ENCODE peak calls at places on chromosomes 3 and 15, in seven cellular contexts. One of them, this sample, is unnamed. For H3K4me1, the result is how much of the 10 kb centered on the place peaks cover.

GRCh38 chr3:133047980-133048379 is 9.8 kb downstream of the TMEM108 start:
- DNase-seq in CD8-positive, alpha-beta memory T cell: no peak
- DNase-seq in A549: no peak
- DNase-seq in upper lobe of right lung: no peak
- DNase-seq in adipocyte: no peak
- DNase-seq in aorta: no peak
- DNase-seq in sigmoid colon: no peak
- DNase-seq in this sample: no peak

GRCh38 chr3:189305412-189305811 is 133.6 kb downstream of the TPRG1 start:
- DNase-seq in upper lobe of right lung: no peak
- DNase-seq in sigmoid colon: no peak
- DNase-seq in aorta: no peak
- DNase-seq in A549: no peak
- DNase-seq in adipocyte: peak
- DNase-seq in CD8-positive, alpha-beta memory T cell: no peak
- DNase-seq in this sample: no peak

GRCh38 chr3:85846940-85847339 is 888.2 kb downstream of the CADM2 start:
- DNase-seq in adipocyte: no peak
- DNase-seq in CD8-positive, alpha-beta memory T cell: no peak
- DNase-seq in upper lobe of right lung: no peak
- DNase-seq in aorta: no peak
- DNase-seq in A549: no peak
- DNase-seq in sigmoid colon: no peak
- DNase-seq in this sample: no peak

GRCh38 chr3:37519236-37519635 is 342.4 kb upstream of the CTDSPL start:
- DNase-seq in upper lobe of right lung: no peak
- DNase-seq in aorta: no peak
- DNase-seq in CD8-positive, alpha-beta memory T cell: no peak
- DNase-seq in A549: no peak
- DNase-seq in sigmoid colon: no peak
- DNase-seq in adipocyte: no peak
- DNase-seq in this sample: no peak

GRCh38 chr15:100766225-100767001 is 113.2 kb upstream of the ALDH1A3 start:
- DNase-seq in CD8-positive, alpha-beta memory T cell: no peak
- DNase-seq in upper lobe of right lung: peak
- DNase-seq in A549: no peak
- DNase-seq in aorta: no peak
- DNase-seq in adipocyte: peak
- DNase-seq in sigmoid colon: peak
- DNase-seq in this sample: no peak

GRCh38 chr3:116474356-116475200 is 29.3 kb upstream of the LSAMP start:
- DNase-seq in sigmoid colon: no peak
- DNase-seq in CD8-positive, alpha-beta memory T cell: no peak
- DNase-seq in adipocyte: no peak
- DNase-seq in aorta: no peak
- DNase-seq in A549: no peak
- DNase-seq in upper lobe of right lung: no peak
- DNase-seq in this sample: no peak

GRCh38 chr3:38655708-38656300 is 6.3 kb upstream of the SCN5A start:
- DNase-seq in upper lobe of right lung: no peak
- DNase-seq in sigmoid colon: peak
- DNase-seq in adipocyte: peak
- DNase-seq in CD8-positive, alpha-beta memory T cell: no peak
- DNase-seq in A549: peak
- DNase-seq in aorta: no peak
- DNase-seq in this sample: no peak

GRCh38 chr15:81170504-81170903 is 26.2 kb upstream of the IL16 start:
- DNase-seq in sigmoid colon: no peak
- DNase-seq in CD8-positive, alpha-beta memory T cell: no peak
- DNase-seq in upper lobe of right lung: no peak
- DNase-seq in A549: no peak
- DNase-seq in adipocyte: peak
- DNase-seq in aorta: no peak
- DNase-seq in this sample: no peak

GRCh38 chr3:177574232-177574856 is 377.1 kb upstream of the TBL1XR1 start:
- DNase-seq in aorta: peak
- DNase-seq in A549: peak
- DNase-seq in upper lobe of right lung: no peak
- DNase-seq in adipocyte: peak
- DNase-seq in CD8-positive, alpha-beta memory T cell: no peak
- DNase-seq in sigmoid colon: no peak
- DNase-seq in this sample: no peak

GRCh38 chr15:93846148-93846547 is 385.2 kb upstream of the MCTP2 start:
- DNase-seq in CD8-positive, alpha-beta memory T cell: no peak
- DNase-seq in adipocyte: no peak
- DNase-seq in upper lobe of right lung: no peak
- DNase-seq in A549: no peak
- DNase-seq in aorta: no peak
- DNase-seq in sigmoid colon: no peak
- DNase-seq in this sample: no peak

GRCh38 chr15:34609658-34610057 is 26.2 kb upstream of the GOLGA8B start:
- DNase-seq in aorta: no peak
- DNase-seq in A549: no peak
- DNase-seq in upper lobe of right lung: no peak
- DNase-seq in adipocyte: no peak
- DNase-seq in CD8-positive, alpha-beta memory T cell: no peak
- DNase-seq in sigmoid colon: no peak
- DNase-seq in this sample: no peak

GRCh38 chr15:70093070-70093469 is 4.6 kb downstream of the TLE3 start:
- DNase-seq in CD8-positive, alpha-beta memory T cell: no peak
- DNase-seq in A549: no peak
- DNase-seq in sigmoid colon: no peak
- DNase-seq in upper lobe of right lung: peak
- DNase-seq in adipocyte: no peak
- DNase-seq in aorta: no peak
- DNase-seq in this sample: no peak
- H3K4me1 ChIP-seq in CD8-positive, alpha-beta memory T cell: half or more
- H3K4me1 ChIP-seq in A549: under half
- H3K4me1 ChIP-seq in sigmoid colon: half or more
- H3K4me1 ChIP-seq in upper lobe of right lung: half or more
- H3K4me1 ChIP-seq in adipocyte: half or more
- H3K4me1 ChIP-seq in aorta: under half
- H3K4me1 ChIP-seq in this sample: half or more

GRCh38 chr3:141367038-141367730 is 1.1 kb upstream of the ZBTB38 start:
- DNase-seq in upper lobe of right lung: no peak
- DNase-seq in CD8-positive, alpha-beta memory T cell: no peak
- DNase-seq in sigmoid colon: peak
- DNase-seq in adipocyte: peak
- DNase-seq in aorta: peak
- DNase-seq in A549: peak
- DNase-seq in this sample: peak
- H3K4me1 ChIP-seq in upper lobe of right lung: half or more
- H3K4me1 ChIP-seq in CD8-positive, alpha-beta memory T cell: under half
- H3K4me1 ChIP-seq in sigmoid colon: under half
- H3K4me1 ChIP-seq in adipocyte: under half
- H3K4me1 ChIP-seq in aorta: under half
- H3K4me1 ChIP-seq in A549: half or more
- H3K4me1 ChIP-seq in this sample: half or more

GRCh38 chr3:95759614-95760301 is 1054.6 kb upstream of the EPHA6 start:
- DNase-seq in sigmoid colon: no peak
- DNase-seq in adipocyte: no peak
- DNase-seq in CD8-positive, alpha-beta memory T cell: no peak
- DNase-seq in upper lobe of right lung: peak
- DNase-seq in A549: no peak
- DNase-seq in aorta: no peak
- DNase-seq in this sample: no peak

DNA sequence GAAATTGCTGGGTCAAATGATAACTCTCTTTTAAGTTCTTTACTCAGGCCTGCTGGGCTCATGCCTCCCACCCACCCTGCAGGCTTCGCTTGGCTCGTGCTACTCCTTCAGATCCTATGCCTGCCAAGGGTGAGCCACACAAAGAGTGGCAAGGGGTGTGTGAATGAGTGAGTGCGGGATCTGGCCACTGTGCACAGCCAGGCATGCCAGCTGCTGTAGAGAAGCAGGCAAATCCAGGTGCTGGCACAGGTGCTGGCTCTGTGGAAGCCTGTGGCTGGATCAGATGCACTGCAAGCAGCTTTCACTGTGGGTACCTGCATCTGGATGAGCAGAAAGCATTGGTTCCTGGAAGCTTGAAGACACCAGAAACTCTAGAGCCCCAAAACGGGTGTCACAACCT is 1055.7 kb upstream of the EPHA6 start:
- DNase-seq in adipocyte: no peak
- DNase-seq in A549: no peak
- DNase-seq in CD8-positive, alpha-beta memory T cell: no peak
- DNase-seq in sigmoid colon: no peak
- DNase-seq in upper lobe of right lung: peak
- DNase-seq in aorta: no peak
- DNase-seq in this sample: no peak
- H3K4me1 ChIP-seq in adipocyte: under half
- H3K4me1 ChIP-seq in A549: under half
- H3K4me1 ChIP-seq in CD8-positive, alpha-beta memory T cell: under half
- H3K4me1 ChIP-seq in sigmoid colon: under half
- H3K4me1 ChIP-seq in upper lobe of right lung: under half
- H3K4me1 ChIP-seq in aorta: under half
- H3K4me1 ChIP-seq in this sample: under half

GRCh38 chr3:195256639-195257453 is 14.1 kb downstream of the XXYLT1 start:
- DNase-seq in aorta: no peak
- DNase-seq in sigmoid colon: no peak
- DNase-seq in CD8-positive, alpha-beta memory T cell: no peak
- DNase-seq in upper lobe of right lung: no peak
- DNase-seq in A549: no peak
- DNase-seq in adipocyte: no peak
- DNase-seq in this sample: no peak

GRCh38 chr3:195255571-195256501 is 15.1 kb downstream of the XXYLT1 start:
- DNase-seq in aorta: no peak
- DNase-seq in upper lobe of right lung: no peak
- DNase-seq in A549: no peak
- DNase-seq in sigmoid colon: peak
- DNase-seq in adipocyte: no peak
- DNase-seq in CD8-positive, alpha-beta memory T cell: no peak
- DNase-seq in this sample: peak

GRCh38 chr3:195253981-195254432 is 17.0 kb downstream of the XXYLT1 start:
- DNase-seq in adipocyte: no peak
- DNase-seq in aorta: no peak
- DNase-seq in sigmoid colon: peak
- DNase-seq in upper lobe of right lung: no peak
- DNase-seq in A549: no peak
- DNase-seq in CD8-positive, alpha-beta memory T cell: no peak
- DNase-seq in this sample: peak

GRCh38 chr3:195254454-195255175 is 16.3 kb downstream of the XXYLT1 start:
- DNase-seq in aorta: no peak
- DNase-seq in upper lobe of right lung: no peak
- DNase-seq in CD8-positive, alpha-beta memory T cell: no peak
- DNase-seq in sigmoid colon: peak
- DNase-seq in adipocyte: no peak
- DNase-seq in A549: no peak
- DNase-seq in this sample: no peak

DNA sequence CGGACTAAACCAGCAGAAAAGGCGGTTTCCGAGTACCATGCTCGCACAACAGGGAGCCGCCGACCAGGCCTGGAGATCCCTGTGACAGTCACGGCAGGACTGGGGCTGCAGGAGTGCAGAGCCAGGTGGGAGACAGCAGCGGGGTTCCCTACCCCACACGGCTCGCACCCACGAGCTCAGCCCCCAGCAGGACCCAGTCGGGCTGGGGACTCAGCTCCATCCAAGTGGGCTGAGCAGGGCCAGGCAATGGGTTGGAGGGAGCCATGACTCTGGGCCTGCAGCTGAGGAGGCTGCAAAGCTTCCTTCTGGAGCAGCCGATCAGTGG is 15.8 kb downstream of the XXYLT1 start:
- DNase-seq in A549: no peak
- DNase-seq in aorta: no peak
- DNase-seq in CD8-positive, alpha-beta memory T cell: no peak
- DNase-seq in sigmoid colon: peak
- DNase-seq in upper lobe of right lung: peak
- DNase-seq in adipocyte: no peak
- DNase-seq in this sample: no peak
- H3K4me1 ChIP-seq in A549: under half
- H3K4me1 ChIP-seq in aorta: under half
- H3K4me1 ChIP-seq in CD8-positive, alpha-beta memory T cell: under half
- H3K4me1 ChIP-seq in sigmoid colon: half or more
- H3K4me1 ChIP-seq in upper lobe of right lung: under half
- H3K4me1 ChIP-seq in adipocyte: under half
- H3K4me1 ChIP-seq in this sample: under half

GRCh38 chr15:29567336-29567735 is 254.9 kb downstream of the TJP1 start:
- DNase-seq in A549: no peak
- DNase-seq in aorta: no peak
- DNase-seq in upper lobe of right lung: no peak
- DNase-seq in sigmoid colon: no peak
- DNase-seq in CD8-positive, alpha-beta memory T cell: no peak
- DNase-seq in adipocyte: no peak
- DNase-seq in this sample: no peak
- H3K4me1 ChIP-seq in A549: under half
- H3K4me1 ChIP-seq in aorta: under half
- H3K4me1 ChIP-seq in upper lobe of right lung: under half
- H3K4me1 ChIP-seq in sigmoid colon: under half
- H3K4me1 ChIP-seq in CD8-positive, alpha-beta memory T cell: under half
- H3K4me1 ChIP-seq in adipocyte: under half
- H3K4me1 ChIP-seq in this sample: under half

GRCh38 chr3:125033616-125034015 is 22.2 kb downstream of the HEG1 start:
- DNase-seq in adipocyte: no peak
- DNase-seq in sigmoid colon: no peak
- DNase-seq in A549: no peak
- DNase-seq in CD8-positive, alpha-beta memory T cell: no peak
- DNase-seq in aorta: no peak
- DNase-seq in upper lobe of right lung: no peak
- DNase-seq in this sample: no peak

GRCh38 chr3:125031544-125031943 is 24.3 kb downstream of the HEG1 start:
- DNase-seq in sigmoid colon: no peak
- DNase-seq in upper lobe of right lung: no peak
- DNase-seq in CD8-positive, alpha-beta memory T cell: no peak
- DNase-seq in aorta: no peak
- DNase-seq in A549: no peak
- DNase-seq in adipocyte: no peak
- DNase-seq in this sample: no peak

GRCh38 chr3:125032100-125032643 is 23.6 kb downstream of the HEG1 start:
- DNase-seq in CD8-positive, alpha-beta memory T cell: no peak
- DNase-seq in upper lobe of right lung: no peak
- DNase-seq in adipocyte: no peak
- DNase-seq in A549: peak
- DNase-seq in aorta: no peak
- DNase-seq in sigmoid colon: no peak
- DNase-seq in this sample: no peak

GRCh38 chr3:125033135-125033534 is 22.7 kb downstream of the HEG1 start:
- DNase-seq in A549: no peak
- DNase-seq in aorta: no peak
- DNase-seq in adipocyte: no peak
- DNase-seq in sigmoid colon: no peak
- DNase-seq in upper lobe of right lung: no peak
- DNase-seq in CD8-positive, alpha-beta memory T cell: no peak
- DNase-seq in this sample: no peak

DNA sequence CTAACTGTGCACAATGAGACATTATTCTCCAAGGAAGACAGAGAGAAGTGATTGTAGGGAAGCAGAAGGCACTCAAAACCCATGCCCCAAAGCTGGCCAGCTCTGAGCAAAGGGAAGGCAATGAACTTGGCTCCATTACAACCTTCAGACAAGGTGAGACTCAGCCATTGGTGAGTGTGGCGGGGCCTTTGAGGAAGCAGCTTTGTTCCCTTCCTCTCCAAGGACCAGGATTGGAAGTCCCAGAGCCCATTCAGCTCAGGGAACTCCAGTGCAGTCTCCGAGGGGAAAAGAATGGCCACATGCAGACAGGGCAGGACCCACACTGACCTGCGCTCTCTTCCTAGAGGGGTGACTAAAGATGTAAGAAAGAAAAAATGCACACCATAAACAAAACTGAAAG is 23.1 kb downstream of the HEG1 start:
- DNase-seq in sigmoid colon: no peak
- DNase-seq in aorta: no peak
- DNase-seq in CD8-positive, alpha-beta memory T cell: no peak
- DNase-seq in upper lobe of right lung: no peak
- DNase-seq in adipocyte: no peak
- DNase-seq in A549: no peak
- DNase-seq in this sample: no peak
- H3K4me1 ChIP-seq in sigmoid colon: under half
- H3K4me1 ChIP-seq in aorta: under half
- H3K4me1 ChIP-seq in CD8-positive, alpha-beta memory T cell: under half
- H3K4me1 ChIP-seq in upper lobe of right lung: under half
- H3K4me1 ChIP-seq in adipocyte: under half
- H3K4me1 ChIP-seq in A549: under half
- H3K4me1 ChIP-seq in this sample: under half

GRCh38 chr3:4980229-4981159 is 1.3 kb downstream of the BHLHE40 start:
- DNase-seq in sigmoid colon: peak
- DNase-seq in CD8-positive, alpha-beta memory T cell: peak
- DNase-seq in aorta: peak
- DNase-seq in A549: peak
- DNase-seq in upper lobe of right lung: peak
- DNase-seq in adipocyte: peak
- DNase-seq in this sample: peak
- H3K4me1 ChIP-seq in sigmoid colon: half or more
- H3K4me1 ChIP-seq in CD8-positive, alpha-beta memory T cell: half or more
- H3K4me1 ChIP-seq in aorta: under half
- H3K4me1 ChIP-seq in A549: under half
- H3K4me1 ChIP-seq in upper lobe of right lung: half or more
- H3K4me1 ChIP-seq in adipocyte: half or more
- H3K4me1 ChIP-seq in this sample: under half

This sample was measured in left lung.